ENCODE peak calls at places on chromosomes 2 and 18, in seven cellular contexts. A is tibial nerve; C is CD8-positive, alpha-beta memory T cell; O is suprapubic skin; T is left ventricle myocardium inferior; I is HCT116; E is mesenchymal stem cell. W is an unnamed sample.
A peak's percentile ranks its signal among the peaks of the same experiment; 100 is the strongest.

GRCh38 chr2:118146315-118147283 is 58.3 kb downstream of the INSIG2 start:
- DNase-seq in A (no peak), O (no peak), C (no peak), E (no peak), I (no peak), T (no peak), W (no peak)

GRCh38 chr2:58540680-58541079 is 299.6 kb upstream of the FANCL start:
- DNase-seq in C (no peak), T (no peak), I (no peak), O (no peak), A (no peak), E (no peak), W (no peak)

GRCh38 chr2:100012575-100012974 is 129.8 kb downstream of the AFF3 start:
- DNase-seq in O (no peak), E (no peak), C (no peak), A (no peak), T (no peak), I (no peak), W (peak; percentile 18)

GRCh38 chr2:226660524-226660923 is 139.1 kb downstream of the IRS1 start:
- DNase-seq in C (no peak), A (peak; percentile 48), T (peak; percentile 24), O (peak; percentile 82), I (no peak), E (peak; percentile 84), W (peak; percentile 91)

GRCh38 chr2:43225788-43226557 is 433 bp downstream of the ZFP36L2 start:
- DNase-seq in C (peak; percentile 66), I (no peak), E (peak; percentile 85), A (peak; percentile 43), O (no peak), T (peak; percentile 75), W (peak; percentile 85)

GRCh38 chr2:232667989-232668583 is 29.0 kb upstream of the GIGYF2 start:
- DNase-seq in T (no peak), I (no peak), O (no peak), E (no peak), A (no peak), C (no peak), W (no peak)

GRCh38 chr2:74528600-74529356 is 728 bp downstream of the AUP1 start:
- DNase-seq in I (no peak), C (no peak), O (no peak), A (no peak), E (no peak), T (no peak), W (no peak)

GRCh38 chr2:134683561-134684112 is 35.2 kb downstream of the TMEM163 start:
- DNase-seq in A (no peak), I (no peak), O (no peak), E (peak; percentile 10), T (no peak), C (no peak), W (no peak)

GRCh38 chr2:42196403-42197267 is 27.5 kb downstream of the EML4 start:
- DNase-seq in T (no peak), E (peak; percentile 66), A (no peak), I (peak; percentile 22), C (no peak), O (no peak), W (peak; percentile 52)

GRCh38 chr2:117470311-117471095 is 344.0 kb upstream of the DDX18 start:
- DNase-seq in A (no peak), T (no peak), O (no peak), I (peak; percentile 6), E (peak; percentile 44), C (no peak), W (peak; percentile 32)

GRCh38 chr18:79246309-79247108 is 149.2 kb upstream of the NFATC1 start:
- DNase-seq in O (peak; percentile 77), C (peak; percentile 68), I (peak; percentile 83), A (peak; percentile 20), T (peak; percentile 71), E (peak; percentile 72), W (peak; percentile 83)

GRCh38 chr2:208033701-208034502 is 8.6 kb upstream of the PLEKHM3 start:
- DNase-seq in T (peak; percentile 20), O (no peak), A (no peak), E (peak; percentile 23), C (peak; percentile 8), I (peak; percentile 68), W (peak; percentile 33)

GRCh38 chr2:179373826-179374225 is 109.2 kb upstream of the SESTD1 start:
- DNase-seq in E (no peak), A (no peak), O (no peak), I (no peak), T (no peak), C (no peak), W (no peak)

GRCh38 chr2:240528406-240529040 is 29.3 kb downstream of the ANKMY1 start:
- DNase-seq in I (no peak), C (no peak), E (no peak), T (no peak), A (no peak), O (no peak), W (no peak)

GRCh38 chr2:26144031-26144430 is 28.9 kb upstream of the GAREM2 start:
- DNase-seq in C (no peak), A (no peak), T (no peak), O (no peak), E (no peak), I (no peak), W (no peak)

GRCh38 chr2:429575-430254 is 141.8 kb upstream of the ALKAL2 start:
- DNase-seq in C (no peak), I (no peak), T (no peak), E (no peak), O (no peak), A (no peak), W (no peak)

GRCh38 chr2:27134781-27135470 is 490 bp upstream of the PREB start:
- DNase-seq in E (no peak), C (no peak), I (no peak), O (no peak), A (no peak), T (no peak), W (no peak)

GRCh38 chr2:238995634-238996033 is 147.7 kb downstream of the TWIST2 start:
- DNase-seq in E (no peak), T (no peak), O (no peak), A (no peak), I (no peak), C (no peak), W (peak; percentile 44)

GRCh38 chr2:67641709-67642397 is 244.7 kb downstream of the ETAA1 start:
- DNase-seq in E (no peak), I (no peak), A (no peak), O (no peak), T (no peak), C (no peak), W (no peak)

GRCh38 chr2:13413989-13414388 is 697.3 kb downstream of the TRIB2 start:
- DNase-seq in C (no peak), E (no peak), I (no peak), T (no peak), O (no peak), A (no peak), W (no peak)

GRCh38 chr2:45944075-45944474 is 292.6 kb downstream of the PRKCE start:
- DNase-seq in A (no peak), O (no peak), C (no peak), E (peak; percentile 76), T (no peak), I (peak; percentile 80), W (peak; percentile 84)

GRCh38 chr18:60493066-60493465 is 120.5 kb upstream of the MC4R start:
- DNase-seq in C (no peak), O (no peak), I (no peak), T (no peak), E (no peak), A (no peak), W (no peak)

GRCh38 chr2:176650811-176651559 is 381.7 kb downstream of the MTX2 start:
- DNase-seq in E (no peak), A (no peak), C (no peak), T (no peak), I (no peak), O (no peak), W (no peak)
- H3K4me1 ChIP-seq in E (no peaks in the 10 kb centered on the region), A (no peaks in the 10 kb centered on the region), C (no peaks in the 10 kb centered on the region), T (peaks cover 5% of the 10 kb centered on the region), I (peaks cover 13% of the 10 kb centered on the region), O (no peaks in the 10 kb centered on the region), W (peaks cover 7% of the 10 kb centered on the region)

DNA sequence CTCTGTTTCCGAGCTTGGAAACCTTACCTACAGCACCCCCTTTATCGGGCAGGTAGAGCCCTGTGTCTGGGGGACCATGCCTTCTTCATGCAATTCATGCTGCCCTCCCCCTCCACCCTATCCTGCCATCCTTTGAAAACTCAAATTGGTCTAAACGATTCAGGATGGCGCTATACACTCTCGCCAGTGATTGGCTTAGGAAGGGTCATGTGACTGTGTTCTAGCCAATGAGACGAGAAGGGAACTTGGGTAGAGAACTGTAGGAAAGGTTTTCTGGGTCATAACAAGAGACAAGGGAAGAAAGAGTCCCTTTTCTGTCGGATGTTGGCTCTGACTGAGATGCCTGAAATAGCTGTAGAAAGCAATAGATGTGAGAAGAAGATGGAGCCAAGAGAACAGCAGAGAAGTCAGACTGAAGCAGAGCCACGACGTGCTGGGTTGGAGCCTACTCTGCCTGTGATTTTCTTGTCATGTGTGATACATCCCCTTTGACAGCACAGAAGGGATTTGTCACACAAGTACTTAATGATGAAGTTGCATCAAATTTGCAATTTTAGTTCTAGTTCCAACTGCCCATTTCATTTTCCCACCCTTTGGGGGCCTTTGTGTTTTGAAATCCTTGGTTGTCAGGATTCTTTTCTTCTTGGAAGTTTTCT is 10.0 kb upstream of the B3GNT2 start:
- DNase-seq in E (no peak), A (no peak), I (no peak), T (no peak), C (no peak), O (no peak), W (no peak)
- H3K4me1 ChIP-seq in E (peaks cover 4% of the 10 kb centered on the region), A (no peaks in the 10 kb centered on the region), I (no peaks in the 10 kb centered on the region), T (peaks cover 52% of the 10 kb centered on the region), C (no peaks in the 10 kb centered on the region), O (peaks cover 6% of the 10 kb centered on the region), W (no peaks in the 10 kb centered on the region)

DNA sequence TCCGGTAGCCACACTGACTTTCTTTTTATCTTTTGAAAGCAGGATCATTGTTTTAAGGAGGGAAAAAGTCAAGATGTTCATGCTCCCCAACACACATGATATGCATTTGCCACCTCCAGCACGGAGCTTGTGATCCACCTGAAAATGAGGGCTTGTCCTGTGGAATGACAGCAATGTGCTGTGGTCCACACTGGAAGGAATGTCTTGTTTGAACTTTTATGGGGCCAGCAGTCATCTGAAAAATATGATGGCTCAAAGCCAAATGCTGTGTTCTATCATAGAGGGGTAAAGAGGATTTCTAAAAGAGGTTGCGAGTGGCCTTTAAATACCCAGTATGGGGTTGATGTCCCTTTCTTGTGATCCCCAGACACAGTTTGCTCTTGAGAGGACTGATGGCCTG is 226.5 kb upstream of the SPRED2 start:
- DNase-seq in E (peak; percentile 22), A (no peak), T (no peak), C (no peak), I (no peak), O (no peak), W (no peak)
- H3K4me1 ChIP-seq in E (peaks cover 19% of the 10 kb centered on the region), A (no peaks in the 10 kb centered on the region), T (no peaks in the 10 kb centered on the region), C (no peaks in the 10 kb centered on the region), I (peaks cover 21% of the 10 kb centered on the region), O (peaks cover 4% of the 10 kb centered on the region), W (peaks cover 13% of the 10 kb centered on the region)

DNA sequence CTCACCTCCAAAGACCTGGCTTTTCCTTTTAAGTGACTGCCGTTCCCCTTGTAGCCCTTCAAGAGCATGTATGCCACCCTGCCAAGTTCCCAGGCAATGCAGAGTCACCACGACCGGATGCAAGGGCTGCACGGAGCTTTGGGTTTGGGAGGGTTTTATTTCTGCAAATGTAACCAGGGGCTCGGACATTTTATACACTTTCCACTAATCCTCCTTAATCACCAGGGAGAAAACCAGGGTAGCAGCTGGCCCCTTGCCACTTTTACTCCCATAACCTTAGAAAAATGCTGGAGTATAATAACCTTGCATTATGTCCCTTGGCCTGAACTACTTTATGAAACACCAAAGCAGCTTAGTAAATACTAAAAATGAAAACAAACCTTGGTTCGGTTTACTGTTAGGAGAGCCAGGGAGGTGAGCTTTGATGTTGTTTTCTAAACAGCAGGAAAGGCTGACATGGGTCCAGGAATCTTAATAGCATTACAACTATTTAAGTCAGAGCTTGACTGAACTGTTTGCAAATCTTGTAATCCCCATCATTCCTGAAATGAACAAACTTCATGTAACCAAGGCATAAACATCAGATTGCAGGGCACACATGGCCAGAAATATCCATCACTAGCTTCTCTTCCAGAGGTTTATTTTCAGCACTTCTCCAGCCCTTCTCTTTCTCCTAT is 152.7 kb upstream of the RIOK3 start:
- DNase-seq in O (no peak), C (no peak), I (no peak), T (no peak), E (peak; percentile 53), A (no peak), W (no peak)
- H3K4me1 ChIP-seq in O (no peaks in the 10 kb centered on the region), C (no peaks in the 10 kb centered on the region), I (no peaks in the 10 kb centered on the region), T (no peaks in the 10 kb centered on the region), E (peaks cover 9% of the 10 kb centered on the region), A (no peaks in the 10 kb centered on the region), W (peaks cover 24% of the 10 kb centered on the region)

W was measured in GM23248.